ENCODE peak calls at places on chromosomes 3 and 15, in five cellular contexts. One of them, this sample, is unnamed. For H3K9me3, the result is how much of the 10 kb centered on the place peaks cover.

GRCh38 chr15:36175781-36176211 is 403.6 kb upstream of the CDIN1 start:
- DNase-seq in hepatocyte: no peak
- DNase-seq in left ventricle myocardium inferior: no peak
- DNase-seq in A549: no peak
- DNase-seq in body of pancreas: no peak
- DNase-seq in this sample: no peak

GRCh38 chr3:32725721-32726120 is 40.7 kb downstream of the CNOT10 start:
- DNase-seq in left ventricle myocardium inferior: no peak
- DNase-seq in A549: no peak
- DNase-seq in body of pancreas: no peak
- DNase-seq in hepatocyte: no peak
- DNase-seq in this sample: peak

GRCh38 chr3:181354140-181354539 is 357.6 kb upstream of the SOX2 start:
- DNase-seq in left ventricle myocardium inferior: no peak
- DNase-seq in A549: no peak
- DNase-seq in hepatocyte: no peak
- DNase-seq in body of pancreas: no peak
- DNase-seq in this sample: no peak

GRCh38 chr3:124766113-124767095 is 36.2 kb downstream of the UMPS start:
- DNase-seq in hepatocyte: no peak
- DNase-seq in left ventricle myocardium inferior: no peak
- DNase-seq in A549: no peak
- DNase-seq in body of pancreas: no peak
- DNase-seq in this sample: no peak

GRCh38 chr3:33312361-33312760 is 35.1 kb downstream of the FBXL2 start:
- DNase-seq in A549: no peak
- DNase-seq in hepatocyte: no peak
- DNase-seq in body of pancreas: no peak
- DNase-seq in left ventricle myocardium inferior: no peak
- DNase-seq in this sample: no peak

GRCh38 chr3:46871222-46871621 is 6.3 kb upstream of the PTH1R start:
- DNase-seq in left ventricle myocardium inferior: peak
- DNase-seq in hepatocyte: no peak
- DNase-seq in A549: no peak
- DNase-seq in body of pancreas: no peak
- DNase-seq in this sample: no peak

GRCh38 chr15:48182749-48183148 is 4.7 kb upstream of the MYEF2 start:
- DNase-seq in A549: no peak
- DNase-seq in hepatocyte: no peak
- DNase-seq in left ventricle myocardium inferior: no peak
- DNase-seq in body of pancreas: no peak
- DNase-seq in this sample: no peak

GRCh38 chr15:70921297-70921696 is 28.7 kb downstream of the LRRC49 start:
- DNase-seq in body of pancreas: no peak
- DNase-seq in hepatocyte: no peak
- DNase-seq in A549: no peak
- DNase-seq in left ventricle myocardium inferior: no peak
- DNase-seq in this sample: no peak

GRCh38 chr3:119669906-119670570 is 7.2 kb downstream of the COX17 start:
- DNase-seq in left ventricle myocardium inferior: no peak
- DNase-seq in body of pancreas: no peak
- DNase-seq in hepatocyte: no peak
- DNase-seq in A549: no peak
- DNase-seq in this sample: no peak

GRCh38 chr3:123085293-123085949 is 18.6 kb downstream of the PDIA5 start:
- DNase-seq in body of pancreas: no peak
- DNase-seq in A549: no peak
- DNase-seq in left ventricle myocardium inferior: no peak
- DNase-seq in hepatocyte: peak
- DNase-seq in this sample: no peak

GRCh38 chr3:23805228-23805880 is 401 bp upstream of the UBE2E1 start:
- DNase-seq in left ventricle myocardium inferior: no peak
- DNase-seq in body of pancreas: no peak
- DNase-seq in hepatocyte: no peak
- DNase-seq in A549: peak
- DNase-seq in this sample: no peak

GRCh38 chr3:38616658-38617057 is 32.8 kb downstream of the SCN5A start:
- DNase-seq in left ventricle myocardium inferior: no peak
- DNase-seq in body of pancreas: no peak
- DNase-seq in A549: no peak
- DNase-seq in hepatocyte: no peak
- DNase-seq in this sample: no peak

GRCh38 chr3:154981201-154981600 is 98.9 kb upstream of the MME start:
- DNase-seq in body of pancreas: no peak
- DNase-seq in hepatocyte: no peak
- DNase-seq in A549: no peak
- DNase-seq in left ventricle myocardium inferior: no peak
- DNase-seq in this sample: no peak

GRCh38 chr15:31221936-31222515 is 104.6 kb upstream of the KLF13 start:
- DNase-seq in body of pancreas: no peak
- DNase-seq in A549: no peak
- DNase-seq in hepatocyte: peak
- DNase-seq in left ventricle myocardium inferior: no peak
- DNase-seq in this sample: no peak

GRCh38 chr3:129596194-129597086 is 10.0 kb downstream of the PLXND1 start:
- DNase-seq in left ventricle myocardium inferior: peak
- DNase-seq in body of pancreas: peak
- DNase-seq in hepatocyte: peak
- DNase-seq in A549: no peak
- DNase-seq in this sample: peak

GRCh38 chr3:70771426-70772147 is 459.1 kb upstream of the MDFIC2 start:
- DNase-seq in body of pancreas: no peak
- DNase-seq in A549: no peak
- DNase-seq in hepatocyte: no peak
- DNase-seq in left ventricle myocardium inferior: no peak
- DNase-seq in this sample: no peak

GRCh38 chr3:39362177-39362576 is 21.0 kb upstream of the SLC25A38 start:
- DNase-seq in body of pancreas: no peak
- DNase-seq in hepatocyte: no peak
- DNase-seq in A549: no peak
- DNase-seq in left ventricle myocardium inferior: peak
- DNase-seq in this sample: no peak

GRCh38 chr3:188472331-188472730 is 318.4 kb downstream of the LPP start:
- DNase-seq in left ventricle myocardium inferior: no peak
- DNase-seq in A549: no peak
- DNase-seq in body of pancreas: no peak
- DNase-seq in hepatocyte: no peak
- DNase-seq in this sample: no peak

GRCh38 chr3:101942356-101942755 is 93.0 kb downstream of the NFKBIZ start:
- DNase-seq in A549: no peak
- DNase-seq in body of pancreas: no peak
- DNase-seq in left ventricle myocardium inferior: no peak
- DNase-seq in hepatocyte: no peak
- DNase-seq in this sample: no peak

GRCh38 chr3:22284559-22284958 is 533.5 kb upstream of the ZNF385D start:
- DNase-seq in body of pancreas: no peak
- DNase-seq in A549: no peak
- DNase-seq in left ventricle myocardium inferior: no peak
- DNase-seq in hepatocyte: no peak
- DNase-seq in this sample: no peak

GRCh38 chr15:59953392-59953883 is 50.7 kb upstream of the FOXB1 start:
- DNase-seq in left ventricle myocardium inferior: no peak
- DNase-seq in A549: no peak
- DNase-seq in body of pancreas: no peak
- DNase-seq in hepatocyte: peak
- DNase-seq in this sample: no peak

GRCh38 chr3:36416660-36417059 is 36.4 kb downstream of the STAC start:
- DNase-seq in hepatocyte: no peak
- DNase-seq in body of pancreas: no peak
- DNase-seq in A549: no peak
- DNase-seq in left ventricle myocardium inferior: no peak
- DNase-seq in this sample: no peak

GRCh38 chr3:27333843-27334242 is 35.3 kb downstream of the NEK10 start:
- DNase-seq in A549: no peak
- DNase-seq in left ventricle myocardium inferior: no peak
- DNase-seq in body of pancreas: no peak
- DNase-seq in hepatocyte: no peak
- DNase-seq in this sample: no peak

GRCh38 chr15:40161693-40162401 is 978 bp downstream of the BUB1B start:
- DNase-seq in left ventricle myocardium inferior: no peak
- DNase-seq in body of pancreas: no peak
- DNase-seq in A549: no peak
- DNase-seq in hepatocyte: no peak
- DNase-seq in this sample: no peak

GRCh38 chr3:158405507-158405906 is 165.5 kb upstream of the MLF1 start:
- DNase-seq in hepatocyte: no peak
- DNase-seq in A549: no peak
- DNase-seq in left ventricle myocardium inferior: no peak
- DNase-seq in body of pancreas: no peak
- DNase-seq in this sample: no peak

GRCh38 chr3:75224419-75224818 is 439.7 kb upstream of the FRG2C start:
- DNase-seq in left ventricle myocardium inferior: no peak
- DNase-seq in A549: no peak
- DNase-seq in hepatocyte: no peak
- DNase-seq in body of pancreas: no peak
- DNase-seq in this sample: peak

GRCh38 chr3:135161425-135161824 is 366.4 kb downstream of the EPHB1 start:
- DNase-seq in hepatocyte: no peak
- DNase-seq in A549: no peak
- DNase-seq in body of pancreas: no peak
- DNase-seq in left ventricle myocardium inferior: no peak
- DNase-seq in this sample: no peak

GRCh38 chr15:51624022-51624421 is 1.5 kb upstream of the DMXL2 start:
- DNase-seq in body of pancreas: no peak
- DNase-seq in hepatocyte: no peak
- DNase-seq in left ventricle myocardium inferior: no peak
- DNase-seq in A549: no peak
- DNase-seq in this sample: no peak
- H3K4me3 ChIP-seq in body of pancreas: no peak
- H3K4me3 ChIP-seq in hepatocyte: no peak
- H3K4me3 ChIP-seq in left ventricle myocardium inferior: no peak
- H3K4me3 ChIP-seq in A549: no peak
- H3K4me3 ChIP-seq in this sample: no peak

GRCh38 chr3:84566256-84566655 is 392.5 kb upstream of the CADM2 start:
- DNase-seq in left ventricle myocardium inferior: no peak
- DNase-seq in hepatocyte: no peak
- DNase-seq in body of pancreas: no peak
- DNase-seq in A549: no peak
- DNase-seq in this sample: no peak

DNA sequence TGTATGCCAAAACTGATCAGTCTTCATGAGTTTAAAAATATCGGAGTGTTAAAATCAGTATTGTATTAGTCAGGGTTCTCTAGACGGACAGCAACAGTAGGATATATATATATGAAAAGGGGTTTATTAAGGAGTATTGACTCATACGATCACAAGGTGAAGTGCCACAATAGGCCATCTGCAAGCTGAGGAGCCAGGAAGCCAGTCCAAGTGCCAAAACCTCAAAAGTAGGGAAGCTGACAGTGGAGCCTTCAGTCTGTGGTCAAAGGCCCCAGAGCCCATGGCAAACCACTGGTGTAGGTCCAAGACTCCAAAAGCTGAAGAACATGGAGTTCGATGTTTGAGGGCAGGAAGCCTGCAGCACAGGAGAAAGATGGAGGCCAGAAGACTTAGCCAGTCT is 391.0 kb upstream of the CADM2 start:
- DNase-seq in body of pancreas: no peak
- DNase-seq in A549: no peak
- DNase-seq in left ventricle myocardium inferior: no peak
- DNase-seq in hepatocyte: no peak
- DNase-seq in this sample: no peak
- H3K9me3 ChIP-seq in body of pancreas: under half
- H3K9me3 ChIP-seq in A549: under half
- H3K9me3 ChIP-seq in left ventricle myocardium inferior: under half
- H3K9me3 ChIP-seq in hepatocyte: under half
- H3K9me3 ChIP-seq in this sample: under half

GRCh38 chr3:34703058-34703457 is 904.6 kb downstream of the PDCD6IP start:
- DNase-seq in hepatocyte: no peak
- DNase-seq in body of pancreas: no peak
- DNase-seq in A549: no peak
- DNase-seq in left ventricle myocardium inferior: no peak
- DNase-seq in this sample: no peak
- H3K4me3 ChIP-seq in hepatocyte: no peak
- H3K4me3 ChIP-seq in body of pancreas: no peak
- H3K4me3 ChIP-seq in A549: no peak
- H3K4me3 ChIP-seq in left ventricle myocardium inferior: no peak
- H3K4me3 ChIP-seq in this sample: no peak

DNA sequence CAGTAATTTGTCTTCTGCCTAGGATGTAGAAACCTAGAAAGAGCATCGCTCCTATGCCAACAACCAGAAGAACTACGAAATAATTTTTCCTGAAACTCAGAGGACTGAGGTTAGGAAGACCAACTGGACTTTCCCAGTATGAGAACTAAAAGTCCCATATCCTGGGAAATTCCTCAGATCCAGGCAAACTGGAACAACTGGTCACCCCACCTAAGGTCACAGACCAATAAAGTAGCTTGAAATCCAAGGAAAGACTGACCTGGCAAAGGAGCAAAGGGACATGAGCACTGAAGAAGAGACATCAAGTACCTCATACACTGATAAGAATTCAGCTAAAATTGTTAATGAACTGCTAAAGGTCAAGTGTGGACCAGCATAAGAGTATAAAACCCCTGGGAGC is 6.6 kb downstream of the RPL39L start:
- DNase-seq in A549: no peak
- DNase-seq in left ventricle myocardium inferior: no peak
- DNase-seq in body of pancreas: no peak
- DNase-seq in hepatocyte: no peak
- DNase-seq in this sample: no peak
- H3K9me3 ChIP-seq in A549: under half
- H3K9me3 ChIP-seq in left ventricle myocardium inferior: under half
- H3K9me3 ChIP-seq in body of pancreas: under half
- H3K9me3 ChIP-seq in hepatocyte: under half
- H3K9me3 ChIP-seq in this sample: under half

GRCh38 chr15:100373942-100374341 is 32.2 kb upstream of the ADAMTS17 start:
- DNase-seq in hepatocyte: no peak
- DNase-seq in A549: no peak
- DNase-seq in body of pancreas: no peak
- DNase-seq in left ventricle myocardium inferior: no peak
- DNase-seq in this sample: peak
- H3K4me3 ChIP-seq in hepatocyte: no peak
- H3K4me3 ChIP-seq in A549: no peak
- H3K4me3 ChIP-seq in body of pancreas: no peak
- H3K4me3 ChIP-seq in left ventricle myocardium inferior: peak
- H3K4me3 ChIP-seq in this sample: no peak